ENCODE peak calls at places on chromosomes 12 and 14, in nine cellular contexts. G, F, C, B, Y, K, M, X and D are unnamed samples.

GRCh38 chr14:35965425-35965824 is 139.3 kb downstream of the BRMS1L start:
- DNase-seq in Y (peak), X (no peak), F (no peak), B (no peak), K (no peak), M (no peak), C (no peak), G (no peak), D (no peak)

GRCh38 chr14:100589071-100589759 is 2.0 kb upstream of the BEGAIN start:
- DNase-seq in Y (no peak), C (no peak), G (peak), K (no peak), B (no peak), X (peak), M (no peak), F (no peak), D (no peak)

GRCh38 chr14:91755560-91755959 is 23.7 kb upstream of the CATSPERB start:
- DNase-seq in X (no peak), B (peak), G (no peak), C (no peak), K (no peak), F (no peak), M (no peak), Y (no peak), D (no peak)

GRCh38 chr14:21300892-21301291 is 21.0 kb downstream of the RPGRIP1 start:
- DNase-seq in G (peak), K (peak), X (peak), B (no peak), M (peak), F (no peak), C (no peak), Y (no peak), D (no peak)

GRCh38 chr14:65208548-65208947 is 106.2 kb upstream of the MAX start:
- DNase-seq in M (no peak), Y (no peak), B (no peak), X (no peak), G (no peak), K (no peak), C (no peak), F (no peak), D (no peak)

GRCh38 chr12:132804426-132804861 is 24.2 kb downstream of the GOLGA3 start:
- DNase-seq in Y (no peak), G (no peak), K (no peak), C (no peak), M (no peak), X (no peak), B (peak), F (no peak), D (no peak)

GRCh38 chr14:100604126-100604501 is 16.9 kb upstream of the BEGAIN start:
- DNase-seq in M (no peak), F (no peak), G (peak), X (peak), Y (no peak), C (no peak), B (no peak), K (no peak), D (no peak)

GRCh38 chr12:103745962-103746361 is 95.1 kb downstream of the NT5DC3 start:
- DNase-seq in X (no peak), K (no peak), C (no peak), G (no peak), M (no peak), Y (no peak), B (no peak), F (no peak), D (no peak)

GRCh38 chr12:15634010-15634676 is 155.0 kb downstream of the EPS8 start:
- DNase-seq in F (no peak), K (no peak), Y (no peak), B (peak), M (no peak), G (no peak), C (no peak), X (no peak), D (no peak)

GRCh38 chr14:43503508-43503907 is 1003.6 kb downstream of the FSCB start:
- DNase-seq in M (no peak), C (no peak), X (no peak), B (no peak), Y (no peak), F (no peak), G (no peak), K (no peak), D (no peak)

GRCh38 chr12:71060426-71060825 is 97.4 kb downstream of the TSPAN8 start:
- DNase-seq in C (no peak), B (no peak), M (no peak), Y (no peak), G (no peak), X (no peak), F (no peak), K (no peak), D (no peak)

GRCh38 chr12:131758016-131758739 is 47.3 kb downstream of the SFSWAP start:
- DNase-seq in X (no peak), C (no peak), F (no peak), K (peak), G (no peak), Y (no peak), M (no peak), B (no peak), D (no peak)

GRCh38 chr12:121110211-121110940 is 22.3 kb upstream of the P2RX7 start:
- DNase-seq in B (peak), G (peak), F (peak), Y (peak), C (peak), M (peak), X (no peak), K (peak), D (no peak)

GRCh38 chr12:94225506-94225905 is 77.1 kb downstream of the PLXNC1 start:
- DNase-seq in X (no peak), K (no peak), M (no peak), Y (no peak), B (no peak), G (no peak), F (no peak), C (no peak), D (no peak)

GRCh38 chr12:122205590-122205925 is 2.0 kb downstream of the B3GNT4 start:
- DNase-seq in K (no peak), X (peak), Y (no peak), M (no peak), F (no peak), B (no peak), G (peak), C (no peak), D (no peak)

GRCh38 chr14:93909429-93910128 is 17.6 kb upstream of the FAM181A start:
- DNase-seq in Y (no peak), M (no peak), G (no peak), X (no peak), C (no peak), K (no peak), F (no peak), B (no peak), D (no peak)

GRCh38 chr12:1716911-1717310 is 26.0 kb downstream of the ADIPOR2 start:
- DNase-seq in C (no peak), M (no peak), K (no peak), B (peak), F (no peak), G (no peak), X (no peak), Y (no peak), D (no peak)

GRCh38 chr12:497501-498160 is 37.9 kb downstream of the B4GALNT3 start:
- DNase-seq in F (no peak), G (no peak), Y (no peak), B (no peak), C (no peak), X (no peak), M (no peak), K (no peak), D (no peak)

GRCh38 chr12:95130096-95130495 is 56.7 kb upstream of the NR2C1 start:
- DNase-seq in K (no peak), C (no peak), B (peak), X (no peak), F (no peak), Y (no peak), G (no peak), M (no peak), D (no peak)

GRCh38 chr12:6927999-6928702 is 392 bp downstream of the ATN1 start:
- DNase-seq in M (no peak), X (peak), B (no peak), G (no peak), C (no peak), F (no peak), Y (no peak), K (no peak), D (no peak)

GRCh38 chr14:45811155-45811554 is 558.2 kb upstream of the MIS18BP1 start:
- DNase-seq in Y (no peak), X (no peak), G (no peak), F (no peak), C (no peak), B (no peak), K (no peak), M (no peak), D (no peak)

GRCh38 chr14:103023881-103024473 is 33.4 kb downstream of the CDC42BPB start:
- DNase-seq in C (no peak), G (no peak), K (peak), X (no peak), M (no peak), Y (no peak), F (no peak), B (peak), D (no peak)

GRCh38 chr12:38175538-38175937 is 141.0 kb upstream of the ALG10B start:
- DNase-seq in M (no peak), K (no peak), B (no peak), C (no peak), X (no peak), Y (no peak), G (no peak), F (no peak), D (no peak)

GRCh38 chr12:115756271-115756670 is 521.2 kb downstream of the MED13L start:
- DNase-seq in G (no peak), Y (no peak), B (no peak), C (no peak), K (no peak), X (no peak), F (no peak), M (no peak), D (no peak)

GRCh38 chr14:105446971-105447370 is 27.3 kb downstream of the MTA1 start:
- DNase-seq in M (no peak), K (no peak), X (no peak), G (no peak), F (no peak), B (no peak), Y (no peak), C (no peak), D (no peak)

GRCh38 chr12:89225401-89225800 is 126.9 kb downstream of the DUSP6 start:
- DNase-seq in M (peak), B (peak), K (no peak), Y (no peak), G (peak), C (peak), F (no peak), X (peak), D (no peak)